ENCODE peak calls at places on chromosomes 1 and 21, in six cellular contexts. K is adrenal gland, E is prostate gland, Y is heart left ventricle, T is left ventricle myocardium inferior, M is fibroblast of villous mesenchyme. N is an unnamed sample.

GRCh38 chr1:162371611-162372010 is 5.0 kb downstream of the SPATA46 start:
- DNase-seq in K (no peak), M (no peak), E (no peak), Y (no peak), T (no peak), N (no peak)

GRCh38 chr1:232944342-232944741 is 6.1 kb upstream of the NTPCR start:
- DNase-seq in M (no peak), E (no peak), K (no peak), T (no peak), Y (no peak), N (no peak)

GRCh38 chr1:54777431-54777830 is 13.1 kb upstream of the PARS2 start:
- DNase-seq in E (no peak), K (no peak), Y (no peak), T (no peak), M (no peak), N (no peak)

GRCh38 chr1:174364996-174365760 is 82.6 kb upstream of the GPR52 start:
- DNase-seq in M (no peak), K (no peak), T (no peak), Y (no peak), E (no peak), N (no peak)

GRCh38 chr1:27872802-27873665 is 690 bp downstream of the THEMIS2 start:
- DNase-seq in T (no peak), M (peak), E (no peak), Y (no peak), K (no peak), N (no peak)

GRCh38 chr1:154479764-154480421 is 22.1 kb upstream of the TDRD10 start:
- DNase-seq in K (peak), E (peak), M (peak), T (no peak), Y (peak), N (peak)

GRCh38 chr1:114641377-114641776 is 28.5 kb downstream of the DENND2C start:
- DNase-seq in K (no peak), M (no peak), Y (no peak), E (no peak), T (no peak), N (no peak)

GRCh38 chr21:45570826-45571601 is 28.8 kb upstream of the SLC19A1 start:
- DNase-seq in M (peak), T (no peak), Y (no peak), E (no peak), K (peak), N (peak)

GRCh38 chr1:235275223-235275622 is 52.8 kb downstream of the ARID4B start:
- DNase-seq in M (no peak), Y (no peak), T (no peak), E (no peak), K (no peak), N (no peak)

GRCh38 chr1:201739492-201740085 is 89.4 kb upstream of the IPO9 start:
- DNase-seq in E (peak), K (no peak), T (peak), M (peak), Y (peak), N (no peak)

GRCh38 chr1:67227196-67227595 is 60.9 kb downstream of the IL23R start:
- DNase-seq in Y (no peak), E (no peak), M (no peak), T (no peak), K (no peak), N (no peak)

GRCh38 chr1:76054357-76054756 is 20.2 kb upstream of the ST6GALNAC3 start:
- DNase-seq in K (no peak), Y (no peak), T (no peak), M (no peak), E (no peak), N (no peak)

GRCh38 chr1:218351617-218352438 is 6.7 kb downstream of the TGFB2 start:
- DNase-seq in Y (no peak), E (no peak), K (peak), M (peak), T (no peak), N (no peak)

GRCh38 chr1:215568287-215568692 is 1.2 kb downstream of the KCTD3 start:
- DNase-seq in T (no peak), M (peak), K (peak), Y (no peak), E (peak), N (peak)

GRCh38 chr1:78286686-78287085 is 204.1 kb upstream of the PTGFR start:
- DNase-seq in K (no peak), T (no peak), M (peak), E (no peak), Y (no peak), N (no peak)

GRCh38 chr21:42666023-42666747 is 12.8 kb downstream of the PDE9A start:
- DNase-seq in K (peak), M (no peak), E (no peak), T (no peak), Y (no peak), N (no peak)

GRCh38 chr1:98962156-98962555 is 42.5 kb downstream of the PLPPR5 start:
- DNase-seq in Y (no peak), E (no peak), K (no peak), M (peak), T (no peak), N (no peak)

GRCh38 chr21:42513985-42514882 is 582 bp downstream of the SLC37A1 start:
- DNase-seq in Y (peak), E (no peak), M (no peak), K (peak), T (peak), N (no peak)

GRCh38 chr1:181383695-181384094 is 99.6 kb upstream of the CACNA1E start:
- DNase-seq in M (no peak), Y (no peak), E (no peak), T (no peak), K (no peak), N (no peak)

GRCh38 chr1:3746389-3746783 is 5.9 kb upstream of the CCDC27 start:
- DNase-seq in E (no peak), Y (peak), K (no peak), T (no peak), M (no peak), N (no peak)

GRCh38 chr21:42193721-42194120 is 25.2 kb upstream of the ABCG1 start:
- DNase-seq in M (no peak), T (no peak), K (no peak), E (no peak), Y (no peak), N (no peak)

GRCh38 chr1:36166938-36167910 is 11.3 kb downstream of the MAP7D1 start:
- DNase-seq in E (no peak), M (peak), Y (no peak), T (no peak), K (no peak), N (no peak)

GRCh38 chr1:223143760-223144248 is 756 bp upstream of the TLR5 start:
- DNase-seq in E (no peak), K (no peak), T (peak), M (no peak), Y (peak), N (no peak)

GRCh38 chr1:114107474-114108175 is 46.0 kb downstream of the SYT6 start:
- DNase-seq in M (no peak), T (no peak), Y (no peak), K (no peak), E (no peak), N (no peak)

GRCh38 chr1:214143015-214143775 is 137.8 kb upstream of the SMYD2 start:
- DNase-seq in E (no peak), K (no peak), M (no peak), Y (no peak), T (no peak), N (no peak)

GRCh38 chr1:159214149-159214760 is 9.6 kb downstream of the ACKR1 start:
- DNase-seq in E (no peak), Y (no peak), T (no peak), M (peak), K (peak), N (no peak)

GRCh38 chr1:7422966-7423365 is 348.1 kb upstream of the VAMP3 start:
- DNase-seq in M (no peak), E (no peak), Y (no peak), K (peak), T (no peak), N (no peak)

GRCh38 chr1:234331511-234331910 is 41.7 kb upstream of the COA6 start:
- DNase-seq in E (no peak), K (no peak), T (no peak), M (peak), Y (no peak), N (no peak)

GRCh38 chr1:172980456-172980855 is 70.3 kb downstream of the TNFSF18 start:
- DNase-seq in E (no peak), Y (no peak), T (no peak), M (peak), K (no peak), N (no peak)

GRCh38 chr1:60428161-60428560 is 354.6 kb upstream of the C1orf87 start:
- DNase-seq in Y (no peak), E (peak), T (no peak), K (no peak), M (peak), N (no peak)

GRCh38 chr1:227351443-227351842 is 33.2 kb upstream of the CDC42BPA start:
- DNase-seq in Y (no peak), E (peak), K (peak), M (peak), T (no peak), N (peak)

GRCh38 chr1:221089803-221090202 is 210.6 kb downstream of the HLX start:
- DNase-seq in T (no peak), M (no peak), E (no peak), K (no peak), Y (no peak), N (no peak)

GRCh38 chr1:65193129-65193528 is 45.1 kb downstream of the AK4 start:
- DNase-seq in Y (no peak), E (no peak), K (no peak), M (no peak), T (no peak), N (no peak)

GRCh38 chr21:14569868-14570267 is 23.8 kb upstream of the SAMSN1 start:
- DNase-seq in K (no peak), Y (no peak), E (no peak), T (no peak), M (no peak), N (no peak)

GRCh38 chr1:234168061-234168724 is 205.1 kb upstream of the COA6 start:
- DNase-seq in E (no peak), K (no peak), T (no peak), Y (no peak), M (no peak), N (no peak)

GRCh38 chr1:164623805-164624204 is 64.8 kb downstream of the PBX1 start:
- DNase-seq in Y (no peak), M (no peak), T (no peak), K (no peak), E (no peak), N (no peak)

GRCh38 chr1:164622057-164622840 is 63.3 kb downstream of the PBX1 start:
- DNase-seq in Y (no peak), K (no peak), T (no peak), M (no peak), E (no peak), N (no peak)

GRCh38 chr1:164624393-164624792 is 65.4 kb downstream of the PBX1 start:
- DNase-seq in Y (no peak), E (no peak), M (no peak), K (no peak), T (no peak), N (no peak)

GRCh38 chr1:164628758-164629157 is 69.8 kb downstream of the PBX1 start:
- DNase-seq in M (no peak), T (no peak), E (no peak), K (no peak), Y (no peak), N (no peak)

GRCh38 chr1:164625004-164625617 is 66.1 kb downstream of the PBX1 start:
- DNase-seq in Y (no peak), E (no peak), M (no peak), T (no peak), K (no peak), N (no peak)
- TF ChIP-seq CTCF in Y (no peak), E (peak), M (peak), T (peak), K (peak), N (peak)

GRCh38 chr1:178867670-178868069 is 3.2 kb downstream of the ANGPTL1 start:
- DNase-seq in M (peak), K (no peak), E (no peak), T (no peak), Y (no peak), N (no peak)
- H3K4me3 ChIP-seq in M (peak), K (peak), E (peak), T (peak), Y (no peak), N (peak)

GRCh38 chr1:62962794-62963776 is 179.2 kb downstream of the ATG4C start:
- DNase-seq in E (peak), K (peak), Y (no peak), T (no peak), M (peak), N (peak)
- TF ChIP-seq CTCF in E (peak), K (peak), Y (peak), T (peak), M (peak), N (peak)

GRCh38 chr1:1351511-1352427 is 2.6 kb upstream of the DVL1 start:
- DNase-seq in M (peak), T (peak), E (no peak), Y (peak), K (no peak), N (no peak)
- H3K4me3 ChIP-seq in M (peak), T (peak), E (no peak), Y (no peak), K (no peak), N (peak)

DNA sequence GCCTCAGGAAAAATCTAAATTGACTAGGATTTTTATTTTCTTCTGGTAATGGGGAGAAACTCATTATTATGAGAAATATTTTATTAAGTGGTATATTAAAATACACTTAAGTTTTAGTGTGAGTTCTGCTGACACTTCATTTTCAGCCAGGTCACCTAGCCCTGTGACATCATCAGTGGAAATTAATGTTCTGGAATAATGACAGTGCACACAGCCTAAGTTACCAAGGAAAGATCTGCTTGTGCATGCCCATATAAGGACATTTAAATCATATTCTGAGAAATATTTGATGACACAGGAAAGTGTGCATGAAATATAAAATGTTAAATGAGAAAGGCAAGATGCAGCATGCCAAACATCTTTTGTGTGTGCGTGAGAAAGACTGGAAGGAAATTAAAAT is 102.0 kb downstream of the KIF14 start:
- DNase-seq in M (no peak), Y (no peak), T (no peak), E (no peak), K (no peak), N (no peak)
- TF ChIP-seq CTCF in M (no peak), Y (no peak), T (no peak), E (no peak), K (no peak), N (no peak)

GRCh38 chr1:17441993-17442357 is 2.5 kb upstream of the RCC2 start:
- DNase-seq in E (no peak), Y (no peak), T (no peak), M (no peak), K (no peak), N (no peak)
- H3K4me3 ChIP-seq in E (no peak), Y (no peak), T (no peak), M (no peak), K (no peak), N (no peak)

DNA sequence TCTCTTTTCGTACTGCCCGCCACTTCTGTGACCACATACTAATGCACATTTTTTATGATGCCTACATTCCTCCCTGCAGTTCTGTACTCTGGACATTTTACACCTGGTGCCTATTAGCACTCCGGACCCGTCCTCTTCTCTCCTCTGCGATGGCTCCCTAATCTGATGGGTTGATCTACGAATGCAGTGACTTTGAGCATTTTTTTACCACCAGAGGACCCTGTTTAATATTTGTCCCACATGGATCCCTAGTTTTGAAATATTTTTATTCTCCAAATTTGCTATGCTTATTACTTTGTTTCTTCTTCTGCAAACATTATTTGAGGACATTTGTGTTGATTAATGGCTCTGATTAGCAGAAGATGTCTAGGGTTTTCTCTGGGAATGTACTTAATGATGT is 5.2 kb downstream of the PPFIA4 start:
- DNase-seq in T (no peak), K (no peak), M (peak), Y (no peak), E (no peak), N (no peak)
- TF ChIP-seq CTCF in T (no peak), K (no peak), M (peak), Y (peak), E (no peak), N (peak)

N was measured in AG09309.